ENCODE peak calls at places on chromosomes 4 and X, in ten cellular contexts. K is HCT116, J is MM.1S, Q is hepatocyte, R is OCI-LY7, V is GM23338, P is PC-9, I is GM23248, T is SK-N-SH, F is Karpas-422. N is an unnamed sample.

GRCh38 chr4:147822128-147822527 is 90.2 kb downstream of the ARHGAP10 start:
- DNase-seq in K (no peak), J (no peak), Q (peak; percentile 62), R (no peak), V (no peak), P (peak; percentile 37), I (peak; percentile 27), T (no peak), F (no peak), N (no peak)

GRCh38 chr4:108141213-108142045 is 27.3 kb downstream of the LEF1 start:
- DNase-seq in K (no peak), J (no peak), Q (no peak), R (no peak), V (peak; percentile 37), P (no peak), I (no peak), T (no peak), F (no peak), N (no peak)

GRCh38 chrX:38891641-38892413 is 90.6 kb downstream of the MID1IP1 start:
- DNase-seq in K (no peak), J (no peak), Q (no peak), R (peak; percentile 69), V (no peak), P (no peak), I (peak; percentile 29), T (no peak), F (no peak), N (no peak)

GRCh38 chrX:110133735-110134370 is 130.9 kb downstream of the TMEM164 start:
- DNase-seq in K (no peak), J (no peak), Q (no peak), R (no peak), V (no peak), P (no peak), I (no peak), T (no peak), F (no peak), N (no peak)

GRCh38 chr4:77040265-77040664 is 35.5 kb downstream of the CCNI start:
- DNase-seq in K (no peak), J (no peak), Q (no peak), R (no peak), V (no peak), P (no peak), I (peak; percentile 84), T (no peak), F (no peak), N (peak; percentile 51)

GRCh38 chrX:41333744-41333993 is 293 bp upstream of the DDX3X start:
- DNase-seq in K (peak; percentile 81), J (peak; percentile 85), Q (peak; percentile 81), R (peak; percentile 90), V (peak; percentile 72), P (no peak), I (peak; percentile 86), T (no peak), F (peak; percentile 96), N (peak; percentile 78)

GRCh38 chrX:17499512-17499911 is 124.5 kb downstream of the NHS start:
- DNase-seq in K (no peak), J (no peak), Q (no peak), R (no peak), V (peak; percentile 20), P (no peak), I (no peak), T (no peak), F (no peak), N (no peak)

GRCh38 chr4:183541081-183542045 is 36.5 kb downstream of the ING2 start:
- DNase-seq in K (no peak), J (no peak), Q (peak; percentile 14), R (no peak), V (peak; percentile 73), P (no peak), I (no peak), T (no peak), F (no peak), N (no peak)

GRCh38 chr4:48141048-48141447 is 7.0 kb upstream of the TXK start:
- DNase-seq in K (no peak), J (peak; percentile 63), Q (peak; percentile 56), R (peak; percentile 69), V (peak; percentile 77), P (no peak), I (peak; percentile 64), T (peak; percentile 48), F (peak; percentile 76), N (peak; percentile 66)

GRCh38 chr4:146342600-146343192 is 128.4 kb downstream of the REELD1 start:
- DNase-seq in K (no peak), J (peak; percentile 57), Q (peak; percentile 48), R (peak; percentile 42), V (peak; percentile 39), P (peak; percentile 11), I (peak; percentile 56), T (peak; percentile 32), F (peak; percentile 88), N (peak; percentile 78)

GRCh38 chr4:138636791-138637190 is 378.8 kb upstream of the NOCT start:
- DNase-seq in K (no peak), J (no peak), Q (no peak), R (no peak), V (no peak), P (no peak), I (no peak), T (no peak), F (no peak), N (no peak)

GRCh38 chr4:4784379-4784778 is 75.1 kb upstream of the MSX1 start:
- DNase-seq in K (no peak), J (no peak), Q (no peak), R (no peak), V (no peak), P (no peak), I (no peak), T (peak; percentile 87), F (no peak), N (no peak)

DNA sequence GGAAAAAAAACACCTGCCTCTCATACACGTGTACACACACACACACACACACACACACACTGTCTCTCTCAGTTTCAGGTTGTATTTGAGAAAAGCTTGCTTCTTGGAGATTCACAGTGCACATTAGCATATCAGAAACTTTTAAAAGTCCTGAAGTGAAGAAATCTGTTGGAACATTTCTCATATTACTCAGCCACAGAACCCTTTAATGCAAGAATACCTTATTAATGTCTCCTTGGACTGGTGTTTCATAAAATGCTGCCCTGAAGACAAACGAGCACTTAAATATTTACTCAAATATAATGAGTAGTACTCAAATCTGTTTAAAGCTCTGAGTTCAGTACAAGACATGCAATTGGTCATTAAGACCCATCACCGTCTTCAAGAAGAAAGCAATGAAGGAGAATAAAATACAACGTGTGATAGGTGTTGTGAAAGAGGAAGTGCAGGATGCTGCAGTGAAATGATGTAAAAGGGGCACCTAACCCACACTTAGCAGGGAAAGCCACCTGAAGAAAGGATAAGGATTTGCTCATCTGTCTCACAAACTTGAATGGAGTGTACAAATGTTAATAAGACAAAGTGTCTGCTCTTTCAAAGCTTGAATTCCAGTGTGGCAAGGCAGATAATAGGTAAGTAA is 57.0 kb downstream of the DCLK2 start:
- DNase-seq in K (no peak), J (peak; percentile 43), Q (no peak), R (no peak), V (no peak), P (no peak), I (peak; percentile 37), T (no peak), F (peak; percentile 68), N (no peak)
- H3K9me2 ChIP-seq in K (no peaks in the 10 kb centered on the region), J (no peaks in the 10 kb centered on the region), Q (no peaks in the 10 kb centered on the region), R (no peaks in the 10 kb centered on the region), V (no peaks in the 10 kb centered on the region), P (no peaks in the 10 kb centered on the region), I (no peaks in the 10 kb centered on the region), T (no peaks in the 10 kb centered on the region), F (no peaks in the 10 kb centered on the region), N (no peaks in the 10 kb centered on the region)

DNA sequence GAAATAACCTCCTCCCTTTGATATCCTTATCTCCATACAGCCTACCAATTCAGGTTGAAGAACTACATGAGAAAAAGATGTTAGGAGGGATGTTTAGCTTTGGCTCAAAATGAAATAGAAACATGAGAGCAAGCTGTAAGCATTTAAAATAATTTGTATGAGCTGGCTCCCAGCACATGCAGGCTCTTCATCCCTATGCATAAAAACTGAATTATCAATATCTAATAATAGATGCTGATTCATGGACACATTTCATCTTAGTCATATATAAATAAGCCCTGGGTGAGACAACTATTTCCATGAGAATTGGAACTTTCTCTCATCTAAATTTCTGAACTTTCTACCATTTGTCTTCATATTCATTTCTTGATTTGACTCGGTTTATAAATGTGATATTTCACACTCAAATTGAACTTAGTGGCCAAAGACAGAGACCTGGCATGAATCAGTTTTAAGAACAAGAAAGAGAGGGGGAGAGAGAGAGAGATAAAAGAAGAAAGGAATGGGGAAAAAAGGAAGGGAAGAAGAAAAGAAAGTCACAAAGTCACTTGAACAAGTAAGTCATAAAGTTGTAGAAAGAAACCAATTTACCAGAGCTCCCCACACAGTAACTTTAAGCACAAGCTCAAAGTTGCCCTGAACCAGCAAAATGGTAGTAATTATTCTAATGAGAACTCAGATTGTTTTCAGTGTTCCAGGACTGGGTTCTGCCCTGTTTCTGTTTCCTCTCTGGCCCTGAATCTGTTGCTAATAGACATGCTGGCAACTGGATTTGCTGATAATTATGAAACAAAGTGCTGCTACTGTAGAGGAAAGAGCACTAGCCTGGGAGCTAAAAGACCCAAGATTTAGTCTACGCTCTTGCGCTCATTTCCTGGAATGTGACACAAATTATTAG is 48.8 kb upstream of the GPR174 start:
- DNase-seq in K (no peak), J (no peak), Q (no peak), R (no peak), V (no peak), P (no peak), I (no peak), T (no peak), F (no peak), N (no peak)
- H2AFZ ChIP-seq in K (no peak overlapping the region), J (no peak overlapping the region), Q (no peak overlapping the region), R (no peak overlapping the region), V (peak overlapping the region; percentile 69), P (no peak overlapping the region), I (no peak overlapping the region), T (no peak overlapping the region), F (no peak overlapping the region), N (no peak overlapping the region)

DNA sequence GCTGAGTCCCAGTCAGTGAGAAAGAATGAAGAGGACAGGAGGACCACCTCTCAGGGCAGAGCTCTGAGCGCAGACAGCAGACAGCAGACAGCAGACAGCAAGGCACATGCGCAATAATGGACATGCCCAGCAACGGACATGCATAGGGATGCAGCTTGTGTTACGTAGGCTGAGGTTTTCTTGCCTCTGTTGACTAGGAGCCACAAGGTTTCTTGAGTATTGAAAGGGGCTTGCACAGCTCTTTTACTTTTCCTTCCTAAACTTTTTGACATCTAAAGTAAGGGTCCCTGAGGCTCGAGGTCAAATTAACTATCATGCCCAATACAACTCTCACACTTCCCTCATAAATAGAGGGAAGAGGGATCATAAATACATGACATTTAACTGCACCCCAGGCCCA is at the start of gene PAGE3:
- DNase-seq in K (no peak), J (no peak), Q (no peak), R (no peak), V (no peak), P (no peak), I (no peak), T (no peak), F (no peak), N (no peak)
- H3K9me2 ChIP-seq in K (no peaks in the 10 kb centered on the region), J (no peaks in the 10 kb centered on the region), Q (no peaks in the 10 kb centered on the region), R (no peaks in the 10 kb centered on the region), V (no peaks in the 10 kb centered on the region), P (no peaks in the 10 kb centered on the region), I (no peaks in the 10 kb centered on the region), T (no peaks in the 10 kb centered on the region), F (no peaks in the 10 kb centered on the region), N (no peaks in the 10 kb centered on the region)

DNA sequence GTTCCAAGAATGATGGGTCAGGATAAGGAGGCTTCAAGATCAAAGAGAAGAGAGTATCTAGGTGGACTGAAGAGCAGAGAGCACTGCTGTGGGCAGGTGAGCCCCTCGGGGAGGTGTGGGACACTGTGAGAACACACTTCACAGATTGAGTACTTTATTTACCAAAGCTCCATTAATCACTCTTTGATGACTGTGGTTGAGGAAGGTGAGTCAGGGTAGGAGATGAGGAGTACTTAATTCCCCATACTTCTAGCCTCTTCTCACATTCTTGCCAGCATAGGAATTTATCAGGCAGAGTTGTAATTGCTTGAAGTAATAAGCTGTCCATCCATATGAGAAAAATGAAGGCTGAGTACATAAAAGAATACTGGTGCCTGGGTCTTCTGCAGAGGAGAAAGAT is 375.3 kb downstream of the PCDH10 start:
- DNase-seq in K (no peak), J (no peak), Q (no peak), R (no peak), V (no peak), P (no peak), I (no peak), T (no peak), F (no peak), N (peak; percentile 6)
- H2AFZ ChIP-seq in K (no peak overlapping the region), J (no peak overlapping the region), Q (no peak overlapping the region), R (no peak overlapping the region), V (no peak overlapping the region), P (no peak overlapping the region), I (no peak overlapping the region), T (no peak overlapping the region), F (no peak overlapping the region), N (no peak overlapping the region)